ENCODE peak calls at places on chromosome 13, in eight cellular contexts. Y is A549; O is activated CD8-positive, alpha-beta T cell treated with anti-CD3 and anti-CD28 coated beads, Interleukin-2, amount 10 ng/mL, durations not matched to agents 7 days and 5 days; R is pancreas; K is SK-N-SH treated with all-trans-retinoic acid at 6 μM for 48 hours; A is Panc1; V is aorta; Z is T-helper 17 cell. F is an unnamed sample.

GRCh38 chr13:46571189-46571901 is 18.4 kb downstream of the LRCH1 start:
- ATAC-seq in O (no peak), A (no peak), Y (no peak), R (no peak), K (peak), V (peak), Z (no peak), F (peak)

GRCh38 chr13:80204642-80205041 is 136.3 kb downstream of the SPRY2 start:
- ATAC-seq in O (no peak), K (no peak), V (no peak), Z (no peak), R (no peak), A (no peak), Y (no peak), F (no peak)

GRCh38 chr13:95498886-95499285 is 53.6 kb upstream of the CLDN10 start:
- ATAC-seq in R (no peak), Z (no peak), A (no peak), Y (no peak), O (no peak), K (no peak), V (no peak), F (no peak)

GRCh38 chr13:105936816-105937215 is 598.6 kb downstream of the EFNB2 start:
- ATAC-seq in R (no peak), Y (no peak), O (no peak), Z (no peak), A (no peak), K (no peak), V (no peak), F (no peak)

GRCh38 chr13:26991508-26992181 is 180.0 kb downstream of the USP12 start:
- ATAC-seq in A (peak), Y (no peak), O (no peak), V (no peak), R (peak), K (no peak), Z (no peak), F (no peak)

GRCh38 chr13:41942462-41943094 is 18.3 kb downstream of the VWA8 start:
- ATAC-seq in O (no peak), Y (peak), A (peak), Z (no peak), V (no peak), R (peak), K (peak), F (no peak)

GRCh38 chr13:91144054-91144453 is 203.4 kb upstream of the MIR17HG start:
- ATAC-seq in O (no peak), Y (no peak), Z (no peak), V (no peak), A (no peak), K (peak), R (peak), F (no peak)

GRCh38 chr13:73070451-73070850 is 11.6 kb downstream of the KLF5 start:
- ATAC-seq in R (no peak), Y (peak), Z (no peak), A (no peak), V (no peak), O (no peak), K (no peak), F (no peak)

GRCh38 chr13:106383791-106384190 is 151.7 kb downstream of the EFNB2 start:
- ATAC-seq in R (no peak), Y (no peak), O (no peak), A (no peak), K (no peak), V (no peak), Z (no peak), F (no peak)

GRCh38 chr13:91368676-91369425 is 21.4 kb downstream of the MIR17HG start:
- ATAC-seq in Z (no peak), K (peak), R (no peak), Y (no peak), V (no peak), O (peak), A (no peak), F (no peak)

GRCh38 chr13:38366954-38367645 is 17.4 kb downstream of the UFM1 start:
- ATAC-seq in V (no peak), Z (no peak), A (no peak), Y (no peak), R (no peak), O (no peak), K (no peak), F (peak)

GRCh38 chr13:31035162-31035951 is 102.9 kb downstream of the TEX26 start:
- ATAC-seq in Y (no peak), V (peak), K (peak), Z (no peak), O (no peak), A (no peak), R (no peak), F (no peak)

GRCh38 chr13:110653271-110653670 is 37.9 kb downstream of the NAXD start:
- ATAC-seq in Z (no peak), A (no peak), R (no peak), O (no peak), Y (no peak), V (no peak), K (no peak), F (no peak)

GRCh38 chr13:27035892-27036235 is 135.7 kb downstream of the USP12 start:
- ATAC-seq in V (no peak), A (no peak), R (no peak), K (peak), O (no peak), Z (no peak), Y (peak), F (peak)

GRCh38 chr13:38013676-38014075 is 144.1 kb upstream of the TRPC4 start:
- ATAC-seq in Z (no peak), A (no peak), K (no peak), R (no peak), Y (no peak), V (no peak), O (no peak), F (no peak)

GRCh38 chr13:44068737-44069136 is 189.0 kb downstream of the LACC1 start:
- ATAC-seq in Y (no peak), O (no peak), A (no peak), Z (no peak), V (no peak), R (peak), K (peak), F (no peak)

GRCh38 chr13:20559659-20560356 is 7.1 kb upstream of the IFT88 start:
- ATAC-seq in K (no peak), V (no peak), Y (no peak), O (no peak), R (no peak), A (no peak), Z (no peak), F (no peak)

GRCh38 chr13:94454906-94455305 is 24.6 kb downstream of the DCT start:
- ATAC-seq in Z (no peak), R (no peak), O (no peak), V (no peak), K (no peak), Y (no peak), A (no peak), F (no peak)

GRCh38 chr13:75587679-75588078 is 38.1 kb downstream of the UCHL3 start:
- ATAC-seq in O (no peak), V (no peak), A (no peak), Z (no peak), K (no peak), Y (no peak), R (peak), F (no peak)

GRCh38 chr13:48859168-48860105 is 116.3 kb upstream of the FNDC3A start:
- ATAC-seq in O (no peak), V (no peak), R (peak), K (no peak), Z (no peak), Y (no peak), A (no peak), F (no peak)

GRCh38 chr13:40568672-40569350 is 97.6 kb downstream of the FOXO1 start:
- ATAC-seq in Z (no peak), R (peak), K (no peak), O (no peak), Y (no peak), V (no peak), A (no peak), F (no peak)

GRCh38 chr13:113730831-113731191 is 28.2 kb upstream of the TMEM255B start:
- ATAC-seq in Y (no peak), R (no peak), A (no peak), Z (no peak), K (no peak), O (no peak), V (no peak), F (no peak)

GRCh38 chr13:41426047-41426446 is 31.3 kb upstream of the RGCC start:
- ATAC-seq in A (no peak), Z (no peak), Y (no peak), R (no peak), O (peak), K (no peak), V (no peak), F (no peak)